ENCODE peak calls at places on chromosomes 16 and 17, in seven cellular contexts. One of them, this sample, is unnamed.

GRCh38 chr17:29665480-29665807 is 42.7 kb upstream of the CORO6 start:
- DNase-seq in activated CD4-positive, alpha-beta T cell treated with anti-CD3 and anti-CD28 coated beads, Interleukin-2, amount 50 U/mL, for 48 hours: no peak
- DNase-seq in keratinocyte: no peak
- DNase-seq in SK-N-SH: no peak
- DNase-seq in D721Med: no peak
- DNase-seq in foreskin keratinocyte: no peak
- DNase-seq in dorsolateral prefrontal cortex: no peak
- DNase-seq in this sample: no peak

GRCh38 chr16:2339521-2340484 is 725 bp downstream of the ABCA3 start:
- DNase-seq in keratinocyte: no peak
- DNase-seq in SK-N-SH: peak
- DNase-seq in foreskin keratinocyte: no peak
- DNase-seq in dorsolateral prefrontal cortex: peak
- DNase-seq in activated CD4-positive, alpha-beta T cell treated with anti-CD3 and anti-CD28 coated beads, Interleukin-2, amount 50 U/mL, for 48 hours: peak
- DNase-seq in D721Med: no peak
- DNase-seq in this sample: peak

GRCh38 chr17:30964878-30965277 is 6.0 kb upstream of the RNF135 start:
- DNase-seq in activated CD4-positive, alpha-beta T cell treated with anti-CD3 and anti-CD28 coated beads, Interleukin-2, amount 50 U/mL, for 48 hours: no peak
- DNase-seq in keratinocyte: no peak
- DNase-seq in foreskin keratinocyte: no peak
- DNase-seq in SK-N-SH: no peak
- DNase-seq in D721Med: no peak
- DNase-seq in dorsolateral prefrontal cortex: no peak
- DNase-seq in this sample: no peak

GRCh38 chr17:20278805-20279204 is 188.5 kb downstream of the LGALS9B start:
- DNase-seq in SK-N-SH: no peak
- DNase-seq in activated CD4-positive, alpha-beta T cell treated with anti-CD3 and anti-CD28 coated beads, Interleukin-2, amount 50 U/mL, for 48 hours: no peak
- DNase-seq in foreskin keratinocyte: no peak
- DNase-seq in keratinocyte: no peak
- DNase-seq in dorsolateral prefrontal cortex: no peak
- DNase-seq in D721Med: no peak
- DNase-seq in this sample: no peak

GRCh38 chr17:48577946-48578615 is at the start of gene HOXB4:
- DNase-seq in SK-N-SH: no peak
- DNase-seq in activated CD4-positive, alpha-beta T cell treated with anti-CD3 and anti-CD28 coated beads, Interleukin-2, amount 50 U/mL, for 48 hours: peak
- DNase-seq in keratinocyte: no peak
- DNase-seq in D721Med: no peak
- DNase-seq in dorsolateral prefrontal cortex: no peak
- DNase-seq in foreskin keratinocyte: no peak
- DNase-seq in this sample: peak

GRCh38 chr17:34314279-34314678 is 5.0 kb upstream of the CCL8 start:
- DNase-seq in keratinocyte: no peak
- DNase-seq in foreskin keratinocyte: no peak
- DNase-seq in SK-N-SH: no peak
- DNase-seq in dorsolateral prefrontal cortex: no peak
- DNase-seq in D721Med: no peak
- DNase-seq in activated CD4-positive, alpha-beta T cell treated with anti-CD3 and anti-CD28 coated beads, Interleukin-2, amount 50 U/mL, for 48 hours: no peak
- DNase-seq in this sample: no peak

GRCh38 chr17:71709271-71709670 is 411.5 kb upstream of the SOX9 start:
- DNase-seq in activated CD4-positive, alpha-beta T cell treated with anti-CD3 and anti-CD28 coated beads, Interleukin-2, amount 50 U/mL, for 48 hours: no peak
- DNase-seq in D721Med: no peak
- DNase-seq in keratinocyte: no peak
- DNase-seq in SK-N-SH: no peak
- DNase-seq in dorsolateral prefrontal cortex: no peak
- DNase-seq in foreskin keratinocyte: no peak
- DNase-seq in this sample: no peak

GRCh38 chr16:54156349-54156748 is 130.2 kb downstream of the IRX3 start:
- DNase-seq in D721Med: no peak
- DNase-seq in dorsolateral prefrontal cortex: no peak
- DNase-seq in keratinocyte: no peak
- DNase-seq in SK-N-SH: no peak
- DNase-seq in foreskin keratinocyte: no peak
- DNase-seq in activated CD4-positive, alpha-beta T cell treated with anti-CD3 and anti-CD28 coated beads, Interleukin-2, amount 50 U/mL, for 48 hours: no peak
- DNase-seq in this sample: no peak

GRCh38 chr17:29595107-29595942 is 2.4 kb downstream of the ANKRD13B start:
- DNase-seq in SK-N-SH: no peak
- DNase-seq in activated CD4-positive, alpha-beta T cell treated with anti-CD3 and anti-CD28 coated beads, Interleukin-2, amount 50 U/mL, for 48 hours: no peak
- DNase-seq in D721Med: no peak
- DNase-seq in dorsolateral prefrontal cortex: no peak
- DNase-seq in keratinocyte: no peak
- DNase-seq in foreskin keratinocyte: no peak
- DNase-seq in this sample: no peak

GRCh38 chr17:69228576-69228975 is at the start of gene ABCA10:
- DNase-seq in dorsolateral prefrontal cortex: no peak
- DNase-seq in activated CD4-positive, alpha-beta T cell treated with anti-CD3 and anti-CD28 coated beads, Interleukin-2, amount 50 U/mL, for 48 hours: no peak
- DNase-seq in keratinocyte: no peak
- DNase-seq in SK-N-SH: no peak
- DNase-seq in foreskin keratinocyte: no peak
- DNase-seq in D721Med: no peak
- DNase-seq in this sample: no peak

GRCh38 chr16:4976079-4976478 is 17.9 kb downstream of the SEC14L5 start:
- DNase-seq in foreskin keratinocyte: no peak
- DNase-seq in dorsolateral prefrontal cortex: no peak
- DNase-seq in keratinocyte: no peak
- DNase-seq in SK-N-SH: no peak
- DNase-seq in D721Med: no peak
- DNase-seq in activated CD4-positive, alpha-beta T cell treated with anti-CD3 and anti-CD28 coated beads, Interleukin-2, amount 50 U/mL, for 48 hours: no peak
- DNase-seq in this sample: no peak

GRCh38 chr17:48579738-48580543 is 1.8 kb upstream of the HOXB4 start:
- DNase-seq in dorsolateral prefrontal cortex: no peak
- DNase-seq in foreskin keratinocyte: no peak
- DNase-seq in activated CD4-positive, alpha-beta T cell treated with anti-CD3 and anti-CD28 coated beads, Interleukin-2, amount 50 U/mL, for 48 hours: no peak
- DNase-seq in keratinocyte: no peak
- DNase-seq in D721Med: no peak
- DNase-seq in SK-N-SH: no peak
- DNase-seq in this sample: no peak

GRCh38 chr16:35629001-35629400 is 2169.6 kb downstream of the TP53TG3F start:
- DNase-seq in foreskin keratinocyte: no peak
- DNase-seq in dorsolateral prefrontal cortex: no peak
- DNase-seq in keratinocyte: no peak
- DNase-seq in activated CD4-positive, alpha-beta T cell treated with anti-CD3 and anti-CD28 coated beads, Interleukin-2, amount 50 U/mL, for 48 hours: no peak
- DNase-seq in SK-N-SH: no peak
- DNase-seq in D721Med: no peak
- DNase-seq in this sample: no peak

GRCh38 chr17:21078056-21078825 is 35.4 kb upstream of the USP22 start:
- DNase-seq in keratinocyte: no peak
- DNase-seq in SK-N-SH: no peak
- DNase-seq in D721Med: no peak
- DNase-seq in foreskin keratinocyte: no peak
- DNase-seq in activated CD4-positive, alpha-beta T cell treated with anti-CD3 and anti-CD28 coated beads, Interleukin-2, amount 50 U/mL, for 48 hours: no peak
- DNase-seq in dorsolateral prefrontal cortex: no peak
- DNase-seq in this sample: no peak

GRCh38 chr16:83887088-83887487 is 11.8 kb upstream of the MLYCD start:
- DNase-seq in D721Med: no peak
- DNase-seq in keratinocyte: no peak
- DNase-seq in SK-N-SH: no peak
- DNase-seq in dorsolateral prefrontal cortex: peak
- DNase-seq in activated CD4-positive, alpha-beta T cell treated with anti-CD3 and anti-CD28 coated beads, Interleukin-2, amount 50 U/mL, for 48 hours: no peak
- DNase-seq in foreskin keratinocyte: no peak
- DNase-seq in this sample: no peak

GRCh38 chr16:20865420-20866126 is 34.6 kb downstream of the DCUN1D3 start:
- DNase-seq in foreskin keratinocyte: peak
- DNase-seq in SK-N-SH: no peak
- DNase-seq in keratinocyte: peak
- DNase-seq in dorsolateral prefrontal cortex: no peak
- DNase-seq in D721Med: no peak
- DNase-seq in activated CD4-positive, alpha-beta T cell treated with anti-CD3 and anti-CD28 coated beads, Interleukin-2, amount 50 U/mL, for 48 hours: no peak
- DNase-seq in this sample: no peak

GRCh38 chr17:78013683-78014467 is 55.4 kb downstream of the TNRC6C start:
- DNase-seq in activated CD4-positive, alpha-beta T cell treated with anti-CD3 and anti-CD28 coated beads, Interleukin-2, amount 50 U/mL, for 48 hours: peak
- DNase-seq in foreskin keratinocyte: peak
- DNase-seq in D721Med: no peak
- DNase-seq in SK-N-SH: peak
- DNase-seq in dorsolateral prefrontal cortex: no peak
- DNase-seq in keratinocyte: no peak
- DNase-seq in this sample: peak

GRCh38 chr17:73585583-73585982 is 58.7 kb downstream of the SDK2 start:
- DNase-seq in foreskin keratinocyte: no peak
- DNase-seq in D721Med: no peak
- DNase-seq in keratinocyte: no peak
- DNase-seq in activated CD4-positive, alpha-beta T cell treated with anti-CD3 and anti-CD28 coated beads, Interleukin-2, amount 50 U/mL, for 48 hours: no peak
- DNase-seq in SK-N-SH: no peak
- DNase-seq in dorsolateral prefrontal cortex: no peak
- DNase-seq in this sample: no peak

GRCh38 chr16:85543536-85543935 is 69.6 kb upstream of the GSE1 start:
- DNase-seq in dorsolateral prefrontal cortex: no peak
- DNase-seq in activated CD4-positive, alpha-beta T cell treated with anti-CD3 and anti-CD28 coated beads, Interleukin-2, amount 50 U/mL, for 48 hours: no peak
- DNase-seq in foreskin keratinocyte: no peak
- DNase-seq in D721Med: no peak
- DNase-seq in SK-N-SH: no peak
- DNase-seq in keratinocyte: no peak
- DNase-seq in this sample: no peak

GRCh38 chr16:75943705-75944514 is 217.6 kb upstream of the CPHXL start:
- DNase-seq in activated CD4-positive, alpha-beta T cell treated with anti-CD3 and anti-CD28 coated beads, Interleukin-2, amount 50 U/mL, for 48 hours: no peak
- DNase-seq in D721Med: no peak
- DNase-seq in SK-N-SH: peak
- DNase-seq in foreskin keratinocyte: no peak
- DNase-seq in dorsolateral prefrontal cortex: no peak
- DNase-seq in keratinocyte: no peak
- DNase-seq in this sample: no peak

GRCh38 chr17:12987120-12987519 is 30.7 kb downstream of the ELAC2 start:
- DNase-seq in activated CD4-positive, alpha-beta T cell treated with anti-CD3 and anti-CD28 coated beads, Interleukin-2, amount 50 U/mL, for 48 hours: no peak
- DNase-seq in D721Med: no peak
- DNase-seq in foreskin keratinocyte: no peak
- DNase-seq in dorsolateral prefrontal cortex: no peak
- DNase-seq in SK-N-SH: peak
- DNase-seq in keratinocyte: no peak
- DNase-seq in this sample: no peak

GRCh38 chr16:29811170-29811895 is 660 bp upstream of the PRRT2 start:
- DNase-seq in activated CD4-positive, alpha-beta T cell treated with anti-CD3 and anti-CD28 coated beads, Interleukin-2, amount 50 U/mL, for 48 hours: peak
- DNase-seq in SK-N-SH: peak
- DNase-seq in keratinocyte: no peak
- DNase-seq in foreskin keratinocyte: peak
- DNase-seq in D721Med: peak
- DNase-seq in dorsolateral prefrontal cortex: peak
- DNase-seq in this sample: peak

GRCh38 chr16:83482545-83483162 is 325.1 kb upstream of the HSBP1 start:
- DNase-seq in activated CD4-positive, alpha-beta T cell treated with anti-CD3 and anti-CD28 coated beads, Interleukin-2, amount 50 U/mL, for 48 hours: no peak
- DNase-seq in dorsolateral prefrontal cortex: no peak
- DNase-seq in D721Med: no peak
- DNase-seq in SK-N-SH: no peak
- DNase-seq in foreskin keratinocyte: no peak
- DNase-seq in keratinocyte: no peak
- DNase-seq in this sample: no peak

GRCh38 chr17:73798111-73798748 is 154.0 kb upstream of the SDK2 start:
- DNase-seq in keratinocyte: peak
- DNase-seq in foreskin keratinocyte: peak
- DNase-seq in SK-N-SH: no peak
- DNase-seq in activated CD4-positive, alpha-beta T cell treated with anti-CD3 and anti-CD28 coated beads, Interleukin-2, amount 50 U/mL, for 48 hours: no peak
- DNase-seq in D721Med: no peak
- DNase-seq in dorsolateral prefrontal cortex: no peak
- DNase-seq in this sample: no peak

GRCh38 chr17:69945698-69946185 is 129.3 kb upstream of the KCNJ16 start:
- DNase-seq in foreskin keratinocyte: no peak
- DNase-seq in SK-N-SH: no peak
- DNase-seq in activated CD4-positive, alpha-beta T cell treated with anti-CD3 and anti-CD28 coated beads, Interleukin-2, amount 50 U/mL, for 48 hours: no peak
- DNase-seq in keratinocyte: no peak
- DNase-seq in D721Med: no peak
- DNase-seq in dorsolateral prefrontal cortex: no peak
- DNase-seq in this sample: no peak

GRCh38 chr17:61040666-61041065 is 359.0 kb upstream of the TBX2 start:
- DNase-seq in keratinocyte: no peak
- DNase-seq in SK-N-SH: peak
- DNase-seq in activated CD4-positive, alpha-beta T cell treated with anti-CD3 and anti-CD28 coated beads, Interleukin-2, amount 50 U/mL, for 48 hours: no peak
- DNase-seq in dorsolateral prefrontal cortex: no peak
- DNase-seq in foreskin keratinocyte: no peak
- DNase-seq in D721Med: no peak
- DNase-seq in this sample: no peak

GRCh38 chr17:47225911-47226688 is 17.0 kb downstream of the MYL4 start:
- DNase-seq in D721Med: no peak
- DNase-seq in SK-N-SH: no peak
- DNase-seq in foreskin keratinocyte: no peak
- DNase-seq in dorsolateral prefrontal cortex: no peak
- DNase-seq in activated CD4-positive, alpha-beta T cell treated with anti-CD3 and anti-CD28 coated beads, Interleukin-2, amount 50 U/mL, for 48 hours: no peak
- DNase-seq in keratinocyte: no peak
- DNase-seq in this sample: no peak

GRCh38 chr16:53737563-53737962 is 33.6 kb downstream of the FTO start:
- DNase-seq in keratinocyte: no peak
- DNase-seq in dorsolateral prefrontal cortex: no peak
- DNase-seq in activated CD4-positive, alpha-beta T cell treated with anti-CD3 and anti-CD28 coated beads, Interleukin-2, amount 50 U/mL, for 48 hours: no peak
- DNase-seq in D721Med: no peak
- DNase-seq in SK-N-SH: no peak
- DNase-seq in foreskin keratinocyte: no peak
- DNase-seq in this sample: no peak

GRCh38 chr17:77793146-77793887 is 165.2 kb upstream of the TNRC6C start:
- DNase-seq in D721Med: no peak
- DNase-seq in activated CD4-positive, alpha-beta T cell treated with anti-CD3 and anti-CD28 coated beads, Interleukin-2, amount 50 U/mL, for 48 hours: no peak
- DNase-seq in dorsolateral prefrontal cortex: no peak
- DNase-seq in keratinocyte: no peak
- DNase-seq in SK-N-SH: peak
- DNase-seq in foreskin keratinocyte: no peak
- DNase-seq in this sample: no peak

GRCh38 chr17:37067555-37068111 is 118.9 kb downstream of the AATF start:
- DNase-seq in D721Med: no peak
- DNase-seq in foreskin keratinocyte: no peak
- DNase-seq in SK-N-SH: peak
- DNase-seq in activated CD4-positive, alpha-beta T cell treated with anti-CD3 and anti-CD28 coated beads, Interleukin-2, amount 50 U/mL, for 48 hours: no peak
- DNase-seq in keratinocyte: peak
- DNase-seq in dorsolateral prefrontal cortex: no peak
- DNase-seq in this sample: no peak

GRCh38 chr17:32240745-32241144 is 24.9 kb upstream of the RHBDL3 start:
- DNase-seq in SK-N-SH: no peak
- DNase-seq in dorsolateral prefrontal cortex: no peak
- DNase-seq in keratinocyte: no peak
- DNase-seq in activated CD4-positive, alpha-beta T cell treated with anti-CD3 and anti-CD28 coated beads, Interleukin-2, amount 50 U/mL, for 48 hours: no peak
- DNase-seq in foreskin keratinocyte: no peak
- DNase-seq in D721Med: no peak
- DNase-seq in this sample: no peak

GRCh38 chr17:81912441-81913309 is 1.5 kb upstream of the PCYT2 start:
- DNase-seq in D721Med: no peak
- DNase-seq in foreskin keratinocyte: no peak
- DNase-seq in keratinocyte: peak
- DNase-seq in SK-N-SH: no peak
- DNase-seq in dorsolateral prefrontal cortex: no peak
- DNase-seq in activated CD4-positive, alpha-beta T cell treated with anti-CD3 and anti-CD28 coated beads, Interleukin-2, amount 50 U/mL, for 48 hours: no peak
- DNase-seq in this sample: no peak

GRCh38 chr17:13947499-13947898 is 121.8 kb upstream of the COX10 start:
- DNase-seq in foreskin keratinocyte: no peak
- DNase-seq in activated CD4-positive, alpha-beta T cell treated with anti-CD3 and anti-CD28 coated beads, Interleukin-2, amount 50 U/mL, for 48 hours: no peak
- DNase-seq in SK-N-SH: no peak
- DNase-seq in keratinocyte: no peak
- DNase-seq in dorsolateral prefrontal cortex: no peak
- DNase-seq in D721Med: no peak
- DNase-seq in this sample: no peak

GRCh38 chr17:60107526-60108257 is 29.0 kb upstream of the HEATR6 start:
- DNase-seq in activated CD4-positive, alpha-beta T cell treated with anti-CD3 and anti-CD28 coated beads, Interleukin-2, amount 50 U/mL, for 48 hours: no peak
- DNase-seq in foreskin keratinocyte: no peak
- DNase-seq in keratinocyte: no peak
- DNase-seq in D721Med: no peak
- DNase-seq in dorsolateral prefrontal cortex: no peak
- DNase-seq in SK-N-SH: no peak
- DNase-seq in this sample: no peak

GRCh38 chr17:82317394-82318168 is at the start of gene CD7:
- DNase-seq in activated CD4-positive, alpha-beta T cell treated with anti-CD3 and anti-CD28 coated beads, Interleukin-2, amount 50 U/mL, for 48 hours: peak
- DNase-seq in dorsolateral prefrontal cortex: no peak
- DNase-seq in keratinocyte: no peak
- DNase-seq in SK-N-SH: no peak
- DNase-seq in foreskin keratinocyte: no peak
- DNase-seq in D721Med: no peak
- DNase-seq in this sample: peak

GRCh38 chr16:88861359-88861758 is 4.4 kb downstream of the TRAPPC2L start:
- DNase-seq in activated CD4-positive, alpha-beta T cell treated with anti-CD3 and anti-CD28 coated beads, Interleukin-2, amount 50 U/mL, for 48 hours: no peak
- DNase-seq in keratinocyte: no peak
- DNase-seq in SK-N-SH: no peak
- DNase-seq in dorsolateral prefrontal cortex: no peak
- DNase-seq in D721Med: no peak
- DNase-seq in foreskin keratinocyte: no peak
- DNase-seq in this sample: no peak

GRCh38 chr17:45222273-45222993 is 748 bp downstream of the FMNL1 start:
- DNase-seq in activated CD4-positive, alpha-beta T cell treated with anti-CD3 and anti-CD28 coated beads, Interleukin-2, amount 50 U/mL, for 48 hours: peak
- DNase-seq in SK-N-SH: peak
- DNase-seq in foreskin keratinocyte: no peak
- DNase-seq in keratinocyte: no peak
- DNase-seq in D721Med: peak
- DNase-seq in dorsolateral prefrontal cortex: no peak
- DNase-seq in this sample: peak

GRCh38 chr17:76566613-76566943 is 19.1 kb downstream of the ST6GALNAC2 start:
- DNase-seq in foreskin keratinocyte: no peak
- DNase-seq in activated CD4-positive, alpha-beta T cell treated with anti-CD3 and anti-CD28 coated beads, Interleukin-2, amount 50 U/mL, for 48 hours: no peak
- DNase-seq in dorsolateral prefrontal cortex: no peak
- DNase-seq in D721Med: no peak
- DNase-seq in keratinocyte: no peak
- DNase-seq in SK-N-SH: no peak
- DNase-seq in this sample: no peak